ENCODE peak calls at places on chromosomes 5 and 9, in four cellular contexts. I is IMR-90, U is H9, A is H1. W is an unnamed sample.

GRCh38 chr5:35470866-35471265 is 146.8 kb upstream of the SPEF2 start:
- DNase-seq in I (peak; percentile 13), U (no peak), A (no peak), W (peak; percentile 57)

GRCh38 chr5:44345871-44346270 is 43.3 kb downstream of the FGF10 start:
- DNase-seq in I (no peak), U (no peak), A (no peak), W (peak; percentile 67)

GRCh38 chr5:66113160-66113559 is 30.9 kb upstream of the SREK1 start:
- DNase-seq in I (peak; percentile 69), U (no peak), A (no peak), W (no peak)

GRCh38 chr5:136060963-136061362 is 32.2 kb downstream of the TGFBI start:
- DNase-seq in I (no peak), U (no peak), A (no peak), W (no peak)

GRCh38 chr5:43044181-43044914 is 4.2 kb upstream of the ANXA2R start:
- DNase-seq in I (peak; percentile 68), U (peak; percentile 77), A (no peak), W (peak; percentile 86)

GRCh38 chr5:115571441-115571878 is 26.9 kb upstream of the FEM1C start:
- DNase-seq in I (no peak), U (peak; percentile 47), A (no peak), W (no peak)

GRCh38 chr5:73901045-73901444 is 275.0 kb downstream of the ARHGEF28 start:
- DNase-seq in I (peak; percentile 86), U (no peak), A (no peak), W (peak; percentile 11)

GRCh38 chr9:35306281-35306680 is 144.5 kb downstream of the UNC13B start:
- DNase-seq in I (peak; percentile 45), U (no peak), A (no peak), W (no peak)

GRCh38 chr9:125511780-125512179 is 195.2 kb downstream of the MAPKAP1 start:
- DNase-seq in I (no peak), U (no peak), A (no peak), W (no peak)

GRCh38 chr5:119398713-119399492 is 43.1 kb downstream of the TNFAIP8 start:
- DNase-seq in I (no peak), U (no peak), A (no peak), W (no peak)

GRCh38 chr5:145562931-145563330 is 272.2 kb downstream of the PRELID2 start:
- DNase-seq in I (no peak), U (no peak), A (no peak), W (peak; percentile 33)

GRCh38 chr5:101611039-101611438 is 685.0 kb downstream of the SLCO4C1 start:
- DNase-seq in I (no peak), U (no peak), A (no peak), W (no peak)

GRCh38 chr5:179906294-179906794 is 1.4 kb downstream of the TBC1D9B start:
- DNase-seq in I (no peak), U (peak; percentile 43), A (no peak), W (no peak)

GRCh38 chr5:116297296-116297814 is 212.5 kb downstream of the COMMD10 start:
- DNase-seq in I (no peak), U (no peak), A (no peak), W (peak; percentile 59)

GRCh38 chr5:126656397-126657007 is 55.8 kb downstream of the PHAX start:
- DNase-seq in I (peak; percentile 57), U (no peak), A (no peak), W (peak; percentile 64)

GRCh38 chr9:110443146-110443877 is 105.6 kb upstream of the TXNDC8 start:
- DNase-seq in I (peak; percentile 84), U (no peak), A (no peak), W (no peak)

GRCh38 chr9:129280236-129281231 is 102.5 kb upstream of the IER5L start:
- DNase-seq in I (no peak), U (no peak), A (no peak), W (no peak)

GRCh38 chr9:18727904-18728303 is 254.0 kb downstream of the ADAMTSL1 start:
- DNase-seq in I (no peak), U (no peak), A (no peak), W (no peak)

GRCh38 chr5:34001231-34001935 is 6.5 kb downstream of the AMACR start:
- DNase-seq in I (peak; percentile 61), U (no peak), A (no peak), W (peak; percentile 57)

GRCh38 chr5:3361811-3362605 is 233.6 kb upstream of the IRX1 start:
- DNase-seq in I (no peak), U (no peak), A (no peak), W (no peak)

GRCh38 chr5:180825768-180826525 is 23.3 kb upstream of the MGAT1 start:
- DNase-seq in I (peak; percentile 85), U (no peak), A (no peak), W (no peak)

GRCh38 chr9:87880683-87881082 is 2.0 kb upstream of the SPATA31E1 start:
- DNase-seq in I (no peak), U (no peak), A (no peak), W (no peak)

GRCh38 chr5:64210866-64211265 is 45.2 kb downstream of the RNF180 start:
- DNase-seq in I (peak; percentile 72), U (no peak), A (peak; percentile 9), W (peak; percentile 84)

GRCh38 chr5:119453045-119453383 is 717 bp downstream of the HSD17B4 start:
- DNase-seq in I (peak; percentile 38), U (no peak), A (no peak), W (no peak)

GRCh38 chr9:21682376-21682775 is 120.1 kb upstream of the MTAP start:
- DNase-seq in I (no peak), U (no peak), A (no peak), W (no peak)

GRCh38 chr5:172599204-172599567 is 41.9 kb upstream of the NEURL1B start:
- DNase-seq in I (no peak), U (no peak), A (no peak), W (no peak)

GRCh38 chr9:34986541-34987047 is 3.0 kb upstream of the DNAJB5 start:
- DNase-seq in I (no peak), U (peak; percentile 59), A (no peak), W (peak; percentile 88)

GRCh38 chr5:2901511-2901910 is 150.0 kb upstream of the IRX2 start:
- DNase-seq in I (no peak), U (no peak), A (no peak), W (no peak)

GRCh38 chr5:50807661-50808060 is 141.2 kb downstream of the PARP8 start:
- DNase-seq in I (peak; percentile 16), U (no peak), A (no peak), W (peak; percentile 39)

GRCh38 chr9:76576344-76576743 is 117.4 kb downstream of the GCNT1 start:
- DNase-seq in I (peak; percentile 66), U (no peak), A (peak; percentile 9), W (peak; percentile 34)

GRCh38 chr5:153625826-153626354 is 135.4 kb downstream of the GRIA1 start:
- DNase-seq in I (no peak), U (no peak), A (no peak), W (no peak)
- H2BK120ac ChIP-seq in I (peak overlapping the region; percentile 54), U (no peak overlapping the region), A (no peak overlapping the region), W (no peak overlapping the region)

GRCh38 chr9:135402048-135402738 is 77.4 kb upstream of the PPP1R26 start:
- DNase-seq in I (no peak), U (no peak), A (no peak), W (no peak)

GRCh38 chr9:135402739-135403695 is 76.6 kb upstream of the PPP1R26 start:
- DNase-seq in I (no peak), U (no peak), A (no peak), W (no peak)

GRCh38 chr9:135403733-135404450 is 75.7 kb upstream of the PPP1R26 start:
- DNase-seq in I (no peak), U (no peak), A (no peak), W (no peak)

GRCh38 chr9:135401218-135401617 is 78.4 kb upstream of the PPP1R26 start:
- DNase-seq in I (no peak), U (no peak), A (no peak), W (no peak)

DNA sequence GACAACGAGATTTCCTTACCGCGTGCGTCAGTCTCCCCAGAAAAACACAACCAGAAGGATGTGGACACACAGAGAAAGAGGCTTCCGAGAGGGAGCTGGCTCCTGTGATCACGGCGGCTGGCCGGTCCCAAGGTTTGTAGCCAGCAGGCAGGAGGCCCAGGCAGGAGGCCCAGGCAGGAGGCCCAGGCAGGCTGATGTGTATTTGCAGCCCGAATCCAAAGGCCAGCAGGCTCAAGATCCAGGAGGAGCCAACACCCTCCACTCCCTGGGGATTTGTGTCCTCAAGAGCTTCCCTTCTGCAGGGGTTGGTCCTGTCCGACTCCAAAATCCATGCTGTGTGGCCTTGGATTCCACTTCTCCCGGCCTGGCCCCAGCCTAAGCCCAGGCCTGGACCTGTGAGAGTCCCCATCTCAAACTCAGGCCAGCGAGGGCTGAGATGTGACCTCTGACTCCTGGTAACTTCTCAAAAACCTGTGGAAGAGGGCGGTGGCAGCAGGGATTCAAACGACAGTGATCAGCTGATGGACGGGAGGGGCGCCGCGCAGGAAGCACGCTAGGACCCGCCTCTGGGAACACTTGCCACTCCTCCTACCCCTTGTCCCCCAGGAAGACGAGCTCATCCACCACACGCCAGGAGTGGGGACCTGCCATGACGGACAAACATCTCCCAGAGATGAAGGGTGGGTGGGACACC is 75.0 kb upstream of the PPP1R26 start:
- DNase-seq in I (no peak), U (no peak), A (no peak), W (no peak)
- H3K56ac ChIP-seq in I (no peak overlapping the region), U (no peak overlapping the region), A (no peak overlapping the region), W (no peak overlapping the region)

DNA sequence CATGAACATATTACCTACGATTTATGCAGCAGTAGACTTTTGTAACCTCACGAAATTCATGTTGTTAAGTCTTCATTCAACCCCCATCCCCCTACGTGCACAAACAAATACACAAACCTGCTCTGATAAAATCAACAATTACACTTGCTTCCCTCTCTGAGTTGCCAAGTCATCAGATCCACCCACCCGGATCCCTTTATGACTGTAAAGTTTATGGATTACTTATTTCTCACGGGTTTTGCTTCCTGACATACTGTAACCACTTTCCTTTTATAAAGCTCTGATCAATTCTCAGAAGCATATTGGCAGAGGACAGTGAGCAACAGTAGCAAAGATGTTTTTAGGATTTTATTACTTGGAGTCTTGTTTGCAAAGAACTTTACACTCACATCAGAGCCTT is 70.5 kb downstream of the MLLT3 start:
- DNase-seq in I (no peak), U (no peak), A (no peak), W (no peak)
- H3K4me2 ChIP-seq in I (no peak overlapping the region), U (no peak overlapping the region), A (no peak overlapping the region), W (no peak overlapping the region)

GRCh38 chr5:103367722-103368121 is 109.2 kb downstream of the MACIR start:
- DNase-seq in I (no peak), U (no peak), A (no peak), W (no peak)

GRCh38 chr5:103371046-103371603 is 112.6 kb downstream of the MACIR start:
- DNase-seq in I (peak; percentile 33), U (no peak), A (no peak), W (no peak)

GRCh38 chr5:103364074-103364473 is 105.5 kb downstream of the MACIR start:
- DNase-seq in I (peak; percentile 32), U (no peak), A (no peak), W (no peak)

GRCh38 chr5:103369125-103370120 is 110.9 kb downstream of the MACIR start:
- DNase-seq in I (no peak), U (no peak), A (no peak), W (peak; percentile 44)

DNA sequence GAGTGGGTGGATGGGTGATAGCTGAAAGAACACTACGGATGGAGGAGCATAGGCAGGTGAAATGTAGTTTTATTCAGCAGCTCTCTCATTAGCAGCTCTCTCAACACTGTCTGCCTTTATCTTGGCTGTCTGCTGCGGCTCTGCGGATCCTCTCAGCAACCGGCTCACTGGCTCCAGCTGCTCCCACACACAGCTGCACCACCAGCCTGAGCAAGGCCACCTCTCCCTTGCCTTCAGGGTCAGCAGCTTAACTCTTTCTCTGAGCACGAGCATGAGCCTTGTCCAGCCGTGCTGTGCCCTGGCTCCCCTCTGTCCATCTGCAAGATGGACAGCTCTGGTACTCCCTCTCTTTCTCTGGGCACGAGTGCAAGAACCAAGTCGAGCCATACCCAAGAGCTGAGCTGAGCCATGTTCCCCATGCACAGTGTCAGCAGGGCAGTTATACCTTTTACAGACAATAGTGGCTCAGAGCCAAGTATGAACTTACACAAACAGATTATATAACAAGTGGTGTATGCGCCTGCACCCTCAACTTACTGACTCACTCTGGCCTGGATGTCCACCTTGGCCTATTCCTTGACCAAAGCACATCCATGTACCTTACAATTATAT is 108.5 kb downstream of the MACIR start:
- DNase-seq in I (no peak), U (no peak), A (no peak), W (no peak)
- H2BK120ac ChIP-seq in I (no peak overlapping the region), U (no peak overlapping the region), A (no peak overlapping the region), W (no peak overlapping the region)

W was measured in mesendoderm.